ENCODE peak calls at places on chromosomes 7 and 10, in eight cellular contexts. I, O, T, F, J, B, Z and W are unnamed samples.

GRCh38 chr10:74118794-74119193 is 31.8 kb downstream of the AP3M1 start:
- DNase-seq in I (no peak), O (no peak), T (no peak), F (no peak), J (no peak), B (no peak), Z (peak; percentile 74), W (no peak)

GRCh38 chr10:44788820-44789167 is 122.3 kb upstream of the TMEM72 start:
- DNase-seq in I (no peak), O (no peak), T (no peak), F (no peak), J (no peak), B (no peak), Z (no peak), W (no peak)

GRCh38 chr10:129028425-129028824 is 438.6 kb upstream of the MGMT start:
- DNase-seq in I (no peak), O (no peak), T (no peak), F (no peak), J (no peak), B (no peak), Z (no peak), W (no peak)

GRCh38 chr7:111224354-111225231 is 133.7 kb downstream of the LRRN3 start:
- DNase-seq in I (no peak), O (no peak), T (no peak), F (no peak), J (no peak), B (no peak), Z (no peak), W (no peak)

GRCh38 chr7:42274052-42274451 is 37.0 kb upstream of the GLI3 start:
- DNase-seq in I (no peak), O (no peak), T (no peak), F (peak; percentile 70), J (no peak), B (no peak), Z (no peak), W (no peak)

GRCh38 chr7:1033546-1034145 is 10.7 kb upstream of the GPR146 start:
- DNase-seq in I (no peak), O (peak; percentile 39), T (no peak), F (no peak), J (no peak), B (no peak), Z (peak; percentile 68), W (no peak)

GRCh38 chr10:106493166-106493565 is 671.3 kb downstream of the SORCS1 start:
- DNase-seq in I (no peak), O (no peak), T (no peak), F (no peak), J (no peak), B (no peak), Z (no peak), W (no peak)

GRCh38 chr7:128302110-128302509 is 41.6 kb downstream of the RBM28 start:
- DNase-seq in I (no peak), O (no peak), T (no peak), F (no peak), J (no peak), B (no peak), Z (no peak), W (no peak)

GRCh38 chr10:28774051-28774995 is 97.0 kb downstream of the BAMBI start:
- DNase-seq in I (no peak), O (no peak), T (peak; percentile 55), F (no peak), J (no peak), B (no peak), Z (no peak), W (no peak)

GRCh38 chr7:25770235-25770634 is 381.8 kb upstream of the NFE2L3 start:
- DNase-seq in I (no peak), O (no peak), T (peak; percentile 77), F (no peak), J (no peak), B (no peak), Z (no peak), W (no peak)

GRCh38 chr7:33880787-33881186 is 24.6 kb upstream of the BMPER start:
- DNase-seq in I (no peak), O (no peak), T (no peak), F (no peak), J (no peak), B (no peak), Z (no peak), W (no peak)

GRCh38 chr7:74220229-74220628 is 10.4 kb downstream of the LAT2 start:
- DNase-seq in I (no peak), O (no peak), T (no peak), F (no peak), J (no peak), B (no peak), Z (no peak), W (no peak)

GRCh38 chr7:134427896-134428295 is 31.0 kb downstream of the AKR1B1 start:
- DNase-seq in I (no peak), O (no peak), T (no peak), F (no peak), J (no peak), B (no peak), Z (no peak), W (no peak)

GRCh38 chr7:67683628-67684027 is 687.0 kb downstream of the TYW1 start:
- DNase-seq in I (no peak), O (no peak), T (no peak), F (no peak), J (no peak), B (no peak), Z (no peak), W (no peak)

GRCh38 chr7:74454059-74454947 is 597 bp downstream of the GTF2IRD1 start:
- DNase-seq in I (no peak), O (no peak), T (no peak), F (no peak), J (no peak), B (no peak), Z (no peak), W (no peak)

GRCh38 chr10:26621889-26622681 is 75.4 kb upstream of the PDSS1 start:
- DNase-seq in I (no peak), O (peak; percentile 19), T (no peak), F (peak; percentile 2), J (no peak), B (no peak), Z (peak; percentile 90), W (no peak)

GRCh38 chr10:44949915-44950314 is 9.7 kb upstream of the RASSF4 start:
- DNase-seq in I (no peak), O (no peak), T (no peak), F (no peak), J (no peak), B (no peak), Z (peak; percentile 48), W (no peak)

GRCh38 chr7:99694201-99694911 is 14.6 kb upstream of the CYP3A5 start:
- DNase-seq in I (no peak), O (no peak), T (no peak), F (no peak), J (no peak), B (no peak), Z (no peak), W (no peak)

GRCh38 chr7:124655990-124656389 is 109.6 kb downstream of the GPR37 start:
- DNase-seq in I (peak; percentile 33), O (no peak), T (peak; percentile 48), F (no peak), J (no peak), B (no peak), Z (no peak), W (no peak)

GRCh38 chr7:122675011-122675410 is 23.9 kb downstream of the RNF133 start:
- DNase-seq in I (no peak), O (no peak), T (no peak), F (peak; percentile 4), J (no peak), B (no peak), Z (no peak), W (no peak)